ENCODE peak calls at places on chromosomes 16 and 17, in four cellular contexts. M is HepG2, W is K562, O is H1. K is an unnamed sample.

GRCh38 chr16:77273815-77274214 is 74.6 kb downstream of the SYCE1L start:
- DNase-seq in O (no peak), W (no peak), M (no peak), K (no peak)

GRCh38 chr17:50380369-50381259 is 7.6 kb downstream of the EME1 start:
- DNase-seq in W (no peak), M (no peak), O (no peak), K (no peak)

GRCh38 chr17:72494576-72494975 is 373.8 kb downstream of the SOX9 start:
- DNase-seq in O (no peak), W (no peak), M (no peak), K (no peak)

GRCh38 chr16:70396209-70396904 is 42.5 kb downstream of the ST3GAL2 start:
- DNase-seq in W (peak), O (no peak), M (no peak), K (no peak)

GRCh38 chr17:39928868-39929651 is 1.5 kb downstream of the LRRC3C start:
- DNase-seq in M (no peak), W (no peak), O (no peak), K (no peak)

GRCh38 chr16:74437-75318 is 2.2 kb upstream of the RHBDF1 start:
- DNase-seq in M (no peak), O (no peak), W (no peak), K (no peak)

GRCh38 chr17:16407911-16408588 is 7.3 kb upstream of the TRPV2 start:
- DNase-seq in W (peak), M (peak), O (peak), K (peak)

GRCh38 chr17:66900126-66901010 is 64.1 kb upstream of the CACNG4 start:
- DNase-seq in M (peak), W (peak), O (no peak), K (no peak)

GRCh38 chr17:77100009-77100408 is 40.8 kb upstream of the SEC14L1 start:
- DNase-seq in W (no peak), M (no peak), O (no peak), K (no peak)

GRCh38 chr17:50953518-50953830 is 87.3 kb upstream of the TOB1 start:
- DNase-seq in O (no peak), M (no peak), W (no peak), K (no peak)

GRCh38 chr16:10594312-10594950 is 14.0 kb upstream of the EMP2 start:
- DNase-seq in O (no peak), M (no peak), W (no peak), K (no peak)
- TF ChIP-seq BRCA1 in O (no peak), M (no peak), W (no peak), K (no peak)

GRCh38 chr16:46889942-46890300 is 5.8 kb downstream of the GPT2 start:
- DNase-seq in M (no peak), O (no peak), W (no peak), K (no peak)
- TF ChIP-seq BRCA1 in M (no peak), O (no peak), W (no peak), K (no peak)

GRCh38 chr17:18950944-18951905 is 740 bp upstream of the SLC5A10 start:
- DNase-seq in W (no peak), M (no peak), O (no peak), K (no peak)
- TF ChIP-seq BRCA1 in W (no peak), M (no peak), O (no peak), K (no peak)

DNA sequence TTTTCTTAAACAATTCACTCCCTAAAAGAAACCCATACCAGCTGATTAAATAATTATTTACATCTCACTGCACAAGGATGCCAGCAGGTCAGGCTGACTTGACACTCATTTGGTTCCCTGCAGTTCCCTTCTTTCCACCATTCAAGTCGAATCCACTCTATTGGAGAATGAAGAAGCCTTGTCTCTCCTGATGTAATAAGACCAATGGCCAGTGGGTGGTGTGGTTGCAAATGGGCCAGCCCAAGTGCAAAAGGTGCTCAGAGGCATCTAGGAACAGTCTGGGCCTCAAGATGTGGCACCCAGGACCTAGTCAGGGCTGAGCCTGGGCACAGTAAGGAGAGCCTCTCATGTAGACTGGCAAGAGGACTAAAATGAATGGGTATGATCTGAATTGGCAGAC is 9.3 kb downstream of the C16orf78 start:
- DNase-seq in W (no peak), O (peak), M (peak), K (no peak)
- TF ChIP-seq BRCA1 in W (no peak), O (no peak), M (no peak), K (no peak)

DNA sequence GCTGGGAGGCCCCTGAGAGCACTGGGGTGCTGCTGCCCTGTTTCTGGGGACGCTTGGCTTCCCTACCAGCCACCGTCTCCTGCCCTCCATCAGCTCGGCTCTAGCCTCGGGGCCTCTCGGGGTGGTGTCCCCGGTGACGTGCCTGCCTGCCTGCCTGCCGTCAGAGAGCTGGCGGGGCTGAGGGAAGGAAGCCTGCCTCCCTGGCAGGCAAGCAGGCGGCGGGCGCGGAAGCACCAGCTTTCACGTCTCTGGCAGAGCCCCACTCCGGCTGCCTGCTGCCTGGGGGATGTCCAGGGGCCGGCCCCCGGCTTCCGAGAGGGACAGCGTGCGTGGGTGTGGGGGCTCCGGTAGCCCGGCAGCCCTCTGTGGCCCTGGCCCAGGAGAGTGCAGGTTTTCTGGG is 9.3 kb downstream of the CENPX start:
- DNase-seq in W (no peak), O (no peak), M (no peak), K (no peak)
- TF ChIP-seq BRCA1 in W (no peak), O (no peak), M (no peak), K (no peak)

DNA sequence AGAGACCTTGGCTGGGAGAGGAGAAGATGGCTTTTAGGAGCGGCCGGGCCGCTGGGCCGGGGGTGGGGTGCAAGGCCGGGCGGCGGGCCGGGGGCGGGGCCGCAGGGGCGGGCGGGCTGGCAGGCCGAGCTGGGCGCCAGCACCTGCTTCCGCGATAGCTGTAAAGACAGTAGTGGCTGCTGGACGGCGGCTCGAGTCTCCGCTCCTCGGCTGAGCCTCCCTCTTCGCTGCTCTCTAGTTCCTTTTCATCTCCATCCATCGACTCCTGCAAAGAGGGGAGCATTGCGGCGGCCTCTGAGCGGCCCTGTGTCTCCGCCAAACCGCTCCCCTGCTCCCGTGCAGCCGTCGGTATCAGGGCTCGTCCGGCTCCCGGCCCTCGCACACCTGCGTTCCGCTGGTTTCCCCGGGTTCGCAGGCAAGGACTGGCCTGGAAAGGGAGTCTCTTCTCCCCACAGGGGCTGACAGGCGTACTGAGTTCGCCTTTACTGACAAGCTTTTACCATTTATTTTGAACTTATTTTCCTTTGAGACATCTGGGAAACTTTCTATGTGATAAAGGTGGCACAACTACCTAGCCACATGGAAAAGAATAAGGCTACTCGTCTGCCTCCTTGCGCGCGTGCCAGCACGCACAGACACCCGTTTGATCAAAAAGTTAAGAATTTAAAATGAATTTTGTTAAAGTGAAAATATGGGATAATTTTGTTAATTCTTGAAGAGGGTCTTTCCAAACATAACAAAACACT is at the start of gene C17orf75:
- DNase-seq in W (peak), M (peak), O (peak), K (peak)
- TF ChIP-seq BRCA1 in W (no peak), M (no peak), O (no peak), K (no peak)

DNA sequence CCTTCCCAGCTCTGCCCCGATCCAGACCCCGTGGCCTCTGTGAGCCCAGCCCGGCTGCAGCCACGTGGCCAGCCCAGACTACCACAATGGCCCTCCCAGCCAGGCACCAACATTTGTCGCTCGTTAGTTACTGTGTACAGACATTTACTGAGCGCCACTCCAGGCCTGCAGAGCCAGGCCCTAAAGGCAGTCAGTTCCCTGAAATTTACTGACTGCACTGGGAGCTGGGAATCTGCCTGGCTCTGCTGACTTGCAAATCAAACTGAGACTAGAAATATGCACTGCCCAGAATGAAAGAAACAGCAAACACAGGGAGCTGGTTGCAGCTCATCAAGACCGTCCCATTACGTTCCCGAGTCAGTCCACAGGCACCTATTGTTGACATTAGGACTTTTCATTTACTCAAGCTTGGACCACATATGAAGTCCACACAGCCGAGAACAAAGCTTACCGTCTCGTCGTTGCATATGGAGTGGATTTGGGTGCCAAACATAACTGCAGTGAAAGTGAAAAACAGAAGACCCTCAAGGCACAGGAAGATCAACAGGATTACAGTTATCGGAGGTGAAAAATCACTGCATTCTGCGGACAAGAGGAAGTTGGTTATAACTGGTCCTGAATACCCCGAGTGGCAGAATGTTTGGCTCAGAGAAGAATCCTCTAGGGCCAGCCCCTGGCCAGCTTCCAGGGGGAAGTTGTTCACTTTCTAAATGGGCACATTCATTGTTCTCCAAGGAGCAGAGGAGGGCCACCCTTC is 34.5 kb downstream of the ZDHHC7 start:
- DNase-seq in W (no peak), O (no peak), M (peak), K (no peak)
- TF ChIP-seq BRCA1 in W (no peak), O (no peak), M (peak), K (no peak)

GRCh38 chr16:6888536-6888935 is 444.1 kb upstream of the RBFOX1 start:
- DNase-seq in W (no peak), O (no peak), M (no peak), K (no peak)

GRCh38 chr16:6889106-6889505 is 443.5 kb upstream of the RBFOX1 start:
- DNase-seq in M (no peak), W (no peak), O (no peak), K (no peak)

GRCh38 chr16:6880263-6880662 is 452.4 kb upstream of the RBFOX1 start:
- DNase-seq in M (no peak), O (no peak), W (no peak), K (no peak)

DNA sequence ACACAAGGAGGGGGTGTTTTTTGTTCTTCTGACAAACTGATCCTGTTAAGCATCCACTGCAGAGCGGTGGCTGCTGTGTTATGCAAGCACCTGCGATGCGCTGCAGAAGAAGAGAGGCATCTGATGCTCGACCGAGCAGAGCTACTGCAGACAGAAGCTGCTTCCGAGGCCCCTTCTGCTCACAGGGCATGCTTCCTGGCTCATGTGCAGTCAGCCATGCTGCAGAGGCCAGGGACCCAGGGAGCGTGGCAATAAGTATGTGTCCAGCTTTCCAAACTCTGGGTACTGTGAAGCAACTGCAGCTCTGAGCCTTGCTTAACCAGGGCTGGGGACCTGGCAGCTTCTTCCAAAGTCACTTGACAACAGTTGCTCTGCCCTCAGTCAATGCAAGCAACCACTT is 448.6 kb upstream of the RBFOX1 start:
- DNase-seq in O (no peak), M (no peak), W (no peak), K (no peak)
- TF ChIP-seq BRCA1 in O (no peak), M (no peak), W (no peak), K (no peak)

GRCh38 chr16:87661561-87661960 is 59.3 kb downstream of the JPH3 start:
- DNase-seq in W (peak), O (peak), M (peak), K (no peak)
- TF ChIP-seq BRCA1 in W (no peak), O (no peak), M (peak), K (no peak)

K was measured in GM12878.